ENCODE peak calls at places on chromosomes 5 and 9, in six cellular contexts. G is GM12865; B is NCI-H1105 treated with DMSO at 0.1 percent for 48 hours; P is NCI-H510A; L is upper lobe of right lung; S is activated CD4-positive, alpha-beta T cell treated with anti-CD3 and anti-CD28 coated beads, Interleukin-2, amount 50 U/mL, for 24 hours. N is an unnamed sample.

GRCh38 chr5:174159327-174160247 is 114.1 kb downstream of the NSG2 start:
- DNase-seq in G (no peak), B (no peak), P (no peak), L (no peak), S (no peak), N (peak; percentile 52)

GRCh38 chr9:107246259-107247254 is 36.5 kb upstream of the RAD23B start:
- DNase-seq in G (peak; percentile 20), B (no peak), P (no peak), L (no peak), S (no peak), N (no peak)

GRCh38 chr5:32507738-32508434 is 63.3 kb upstream of the ZFR start:
- DNase-seq in G (no peak), B (no peak), P (no peak), L (no peak), S (no peak), N (no peak)

GRCh38 chr9:122402403-122403268 is 31.8 kb downstream of the PTGS1 start:
- DNase-seq in G (no peak), B (no peak), P (no peak), L (no peak), S (no peak), N (peak; percentile 85)

GRCh38 chr5:128446-128845 is 36.5 kb downstream of the PLEKHG4B start:
- DNase-seq in G (no peak), B (no peak), P (no peak), L (no peak), S (no peak), N (no peak)

GRCh38 chr5:173563246-173563645 is 53.2 kb downstream of the BOD1 start:
- DNase-seq in G (no peak), B (no peak), P (no peak), L (no peak), S (no peak), N (no peak)

GRCh38 chr5:175895701-175896102 is 24.3 kb downstream of the CPLX2 start:
- DNase-seq in G (peak; percentile 68), B (no peak), P (no peak), L (no peak), S (no peak), N (no peak)

GRCh38 chr9:91697201-91697600 is 252.8 kb downstream of the ROR2 start:
- DNase-seq in G (no peak), B (no peak), P (no peak), L (no peak), S (no peak), N (no peak)

N was measured in foreskin melanocyte.